ENCODE peak calls at places on chromosomes 7 and 10, in eight cellular contexts. O is progenitor cell of endocrine pancreas, U is epithelial cell of esophagus, B is PC-9, W is prostate gland, Z is astrocyte, S is endothelial cell of umbilical vein, J is HFFc6. A is an unnamed sample.

GRCh38 chr7:93636276-93636675 is 61.8 kb upstream of the CALCR start:
- DNase-seq in W (no peak), U (no peak), Z (no peak), S (no peak), O (no peak), J (no peak), B (no peak), A (no peak)

GRCh38 chr7:2523941-2524807 is 4.6 kb downstream of the LFNG start:
- DNase-seq in J (peak; percentile 65), O (peak; percentile 38), B (peak; percentile 99), S (peak; percentile 83), U (peak; percentile 85), Z (peak; percentile 65), W (peak; percentile 96), A (peak; percentile 64)

GRCh38 chr10:87551324-87551723 is 46.6 kb downstream of the MINPP1 start:
- DNase-seq in S (no peak), B (no peak), W (no peak), Z (peak; percentile 42), J (no peak), O (no peak), U (no peak), A (no peak)

GRCh38 chr10:72056932-72057751 is 31.2 kb downstream of the SPOCK2 start:
- DNase-seq in J (no peak), U (no peak), O (no peak), W (peak; percentile 65), Z (no peak), S (no peak), B (no peak), A (no peak)

GRCh38 chr10:91798736-91799579 is 732 bp downstream of the TNKS2 start:
- DNase-seq in J (peak; percentile 19), B (peak; percentile 15), W (peak; percentile 22), S (peak; percentile 65), U (peak; percentile 69), Z (peak; percentile 62), O (peak; percentile 15), A (no peak)

GRCh38 chr10:120983721-120984120 is 132.6 kb downstream of the WDR11 start:
- DNase-seq in Z (no peak), S (no peak), O (no peak), W (no peak), J (no peak), B (no peak), U (no peak), A (no peak)

GRCh38 chr10:13100349-13101294 is 659 bp downstream of the OPTN start:
- DNase-seq in Z (peak; percentile 26), O (no peak), S (peak; percentile 53), W (peak; percentile 17), J (peak; percentile 20), B (peak; percentile 26), U (peak; percentile 49), A (peak; percentile 38)

GRCh38 chr7:106598663-106599342 is 62.2 kb downstream of the CCDC71L start:
- DNase-seq in B (peak; percentile 40), Z (peak; percentile 49), U (peak; percentile 84), J (peak; percentile 64), W (peak; percentile 55), O (peak; percentile 21), S (peak; percentile 87), A (no peak)

GRCh38 chr7:140525741-140526140 is 46.4 kb upstream of the MKRN1 start:
- DNase-seq in O (no peak), W (no peak), S (no peak), Z (peak; percentile 76), U (peak; percentile 78), B (peak; percentile 86), J (no peak), A (no peak)

GRCh38 chr10:26430641-26431163 is 7.4 kb upstream of the APBB1IP start:
- DNase-seq in J (peak; percentile 50), W (no peak), Z (no peak), O (no peak), U (no peak), S (no peak), B (no peak), A (no peak)

GRCh38 chr7:22985436-22985835 is 28.5 kb downstream of the HYCC1 start:
- DNase-seq in W (no peak), S (no peak), U (no peak), J (no peak), Z (no peak), B (no peak), O (no peak), A (no peak)

GRCh38 chr10:124688889-124689670 is 55.1 kb downstream of the FAM53B start:
- DNase-seq in S (no peak), B (no peak), U (peak; percentile 82), O (no peak), W (no peak), J (no peak), Z (no peak), A (no peak)

GRCh38 chr7:94289071-94289470 is 105.6 kb upstream of the COL1A2 start:
- DNase-seq in Z (peak; percentile 79), S (peak; percentile 87), O (peak; percentile 41), B (peak; percentile 57), J (peak; percentile 83), U (peak; percentile 83), W (peak; percentile 32), A (no peak)

GRCh38 chr10:79061441-79062315 is 7.1 kb upstream of the ZMIZ1 start:
- DNase-seq in J (no peak), W (no peak), Z (no peak), O (no peak), S (no peak), U (no peak), B (no peak), A (no peak)

GRCh38 chr10:71492871-71493270 is 96.2 kb downstream of the CDH23 start:
- DNase-seq in O (no peak), J (no peak), B (no peak), Z (no peak), S (no peak), U (no peak), W (no peak), A (no peak)

GRCh38 chr7:15167912-15168311 is 265.4 kb upstream of the DGKB start:
- DNase-seq in J (no peak), U (no peak), W (no peak), B (no peak), O (no peak), Z (no peak), S (no peak), A (no peak)

GRCh38 chr7:15174470-15174869 is 271.9 kb upstream of the DGKB start:
- DNase-seq in B (no peak), J (no peak), Z (no peak), U (no peak), O (no peak), W (no peak), S (no peak), A (no peak)

GRCh38 chr7:15166620-15167019 is 264.1 kb upstream of the DGKB start:
- DNase-seq in B (no peak), S (no peak), U (no peak), J (no peak), O (no peak), W (no peak), Z (no peak), A (no peak)

DNA sequence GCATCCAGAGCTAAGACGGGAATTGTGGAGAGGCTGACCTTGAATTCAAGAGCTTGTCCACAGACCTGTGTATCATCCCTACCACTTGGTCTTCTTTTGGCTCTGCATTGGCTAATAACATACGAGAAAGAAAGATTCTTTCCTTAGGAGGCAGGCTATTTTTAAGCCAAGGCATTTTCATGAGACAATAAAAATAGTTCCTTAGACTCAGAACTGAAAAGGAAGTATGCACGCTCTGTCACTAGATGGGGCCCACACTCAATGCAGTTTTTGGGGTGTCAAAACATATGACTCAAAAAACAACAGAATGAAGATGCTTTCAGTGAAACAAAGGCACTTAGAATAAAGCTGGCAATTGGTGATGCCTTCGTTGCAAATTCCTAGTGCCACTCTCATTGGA is 265.9 kb upstream of the DGKB start:
- DNase-seq in U (no peak), S (no peak), Z (no peak), W (no peak), J (peak; percentile 56), O (no peak), B (no peak), A (no peak)
- TF ChIP-seq CTCF in U (no peak), S (no peak), Z (no peak), W (no peak), J (peak; percentile 64), O (no peak), B (no peak), A (no peak)

GRCh38 chr10:86110156-86110786 is 256.3 kb downstream of the GRID1 start:
- DNase-seq in O (no peak), Z (no peak), S (no peak), W (no peak), U (no peak), J (no peak), B (no peak), A (no peak)
- TF ChIP-seq CTCF in O (peak; percentile 26), Z (no peak), S (no peak), W (no peak), U (no peak), J (no peak), B (no peak), A (no peak)

GRCh38 chr10:1244493-1244892 is 188.3 kb downstream of the WDR37 start:
- DNase-seq in S (no peak), W (no peak), Z (no peak), J (no peak), B (no peak), U (no peak), O (no peak), A (no peak)

GRCh38 chr10:1241322-1241890 is 185.2 kb downstream of the WDR37 start:
- DNase-seq in Z (no peak), W (no peak), J (no peak), B (no peak), O (no peak), U (no peak), S (no peak), A (no peak)

GRCh38 chr10:1241973-1242935 is 186.1 kb downstream of the WDR37 start:
- DNase-seq in Z (no peak), J (no peak), B (no peak), O (no peak), W (no peak), U (no peak), S (no peak), A (no peak)

GRCh38 chr10:1242975-1243374 is 186.8 kb downstream of the WDR37 start:
- DNase-seq in W (no peak), U (no peak), B (no peak), S (no peak), J (no peak), Z (no peak), O (no peak), A (no peak)

GRCh38 chr10:1243486-1244182 is 187.4 kb downstream of the WDR37 start:
- DNase-seq in J (no peak), O (no peak), S (no peak), B (no peak), W (no peak), Z (no peak), U (no peak), A (no peak)
- TF ChIP-seq CTCF in J (no peak), O (peak; percentile 16), S (no peak), B (no peak), W (no peak), Z (no peak), U (no peak), A (no peak)

DNA sequence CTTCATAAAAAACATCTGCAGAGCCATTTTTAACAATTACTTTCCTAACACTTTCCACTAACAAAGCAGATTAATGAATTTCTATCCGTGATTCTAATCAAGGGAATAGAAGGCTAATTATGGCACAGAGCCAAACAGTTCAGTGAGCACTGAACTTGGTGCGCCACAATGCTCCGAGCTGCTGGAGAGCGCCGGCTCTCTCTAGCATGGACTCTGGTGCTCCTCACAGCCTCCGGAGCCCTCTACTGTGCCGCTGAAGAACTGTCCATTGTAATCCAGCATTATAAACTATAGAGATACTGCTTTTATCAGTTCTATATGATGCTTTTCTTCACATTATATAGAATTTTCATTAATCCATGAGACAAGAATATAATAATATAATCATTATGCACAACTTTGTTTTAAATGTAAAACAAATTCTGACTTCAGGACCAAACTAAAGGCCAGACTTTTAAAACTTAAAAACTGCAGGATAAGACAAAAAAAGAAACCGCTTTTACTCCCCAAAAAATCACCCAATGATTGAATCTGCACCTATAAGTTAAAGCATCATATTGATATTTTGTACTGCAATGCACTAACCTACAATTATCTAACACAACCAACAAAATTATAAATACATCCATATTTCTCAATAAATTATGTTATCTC is 123.6 kb downstream of the RNF32 start:
- DNase-seq in U (peak; percentile 82), W (peak; percentile 64), Z (peak; percentile 64), B (no peak), J (peak; percentile 52), S (peak; percentile 74), O (no peak), A (no peak)
- TF ChIP-seq CTCF in U (peak; percentile 88), W (peak; percentile 74), Z (peak; percentile 80), B (no peak), J (peak; percentile 78), S (peak; percentile 61), O (peak; percentile 78), A (no peak)